ENCODE peak calls at places on chromosome 19, in four cellular contexts. F is omental fat pad, M is bronchial epithelial cell, P is T-helper 1 cell. W is an unnamed sample.
A peak's percentile ranks its signal among the peaks of the same experiment; 100 is the strongest.

GRCh38 chr19:27966390-27966816 is 1246.5 kb downstream of the UQCRFS1 start:
- DNase-seq in P (no peak), F (no peak), M (peak; percentile 7), W (no peak)

GRCh38 chr19:4059931-4060620 is 6.6 kb downstream of the ZBTB7A start:
- DNase-seq in F (no peak), M (peak; percentile 62), P (peak; percentile 48), W (no peak)

GRCh38 chr19:17720487-17720839 is 1.2 kb downstream of the MAP1S start:
- DNase-seq in P (no peak), F (no peak), M (no peak), W (no peak)

GRCh38 chr19:1098177-1099051 is 3.2 kb upstream of the POLR2E start:
- DNase-seq in F (no peak), P (no peak), M (peak; percentile 72), W (no peak)

GRCh38 chr19:9865732-9866627 is 30.9 kb downstream of the PIN1 start:
- DNase-seq in M (no peak), P (no peak), F (no peak), W (no peak)

GRCh38 chr19:10552596-10553053 is 8.9 kb downstream of the ATG4D start:
- DNase-seq in F (no peak), P (no peak), M (no peak), W (no peak)

GRCh38 chr19:45059258-45059965 is 16.9 kb downstream of the ZNF296 start:
- DNase-seq in M (peak; percentile 73), P (peak; percentile 79), F (peak; percentile 89), W (no peak)

GRCh38 chr19:32416749-32417469 is 11.3 kb downstream of the DPY19L3 start:
- DNase-seq in M (no peak), F (no peak), P (no peak), W (no peak)

GRCh38 chr19:43465468-43466120 is at the start of gene LYPD3:
- DNase-seq in M (peak; percentile 90), F (no peak), P (no peak), W (peak; percentile 66)

GRCh38 chr19:41351339-41352245 is 2.1 kb downstream of the TGFB1 start:
- DNase-seq in P (peak; percentile 84), F (peak; percentile 58), M (peak; percentile 55), W (no peak)

GRCh38 chr19:41957838-41958366 is 1.2 kb downstream of the RABAC1 start:
- DNase-seq in P (no peak), F (no peak), M (peak; percentile 81), W (peak; percentile 56)

GRCh38 chr19:18418034-18418724 is 1.0 kb upstream of the SSBP4 start:
- DNase-seq in P (no peak), F (no peak), M (no peak), W (no peak)

GRCh38 chr19:6021878-6022569 is 44.1 kb upstream of the RANBP3 start:
- DNase-seq in M (peak; percentile 58), F (peak; percentile 69), P (peak; percentile 65), W (no peak)

GRCh38 chr19:10749435-10750384 is 31.8 kb downstream of the DNM2 start:
- DNase-seq in F (no peak), M (no peak), P (no peak), W (no peak)

GRCh38 chr19:30682576-30683536 is 310.7 kb downstream of the ZNF536 start:
- DNase-seq in M (peak; percentile 44), P (peak; percentile 24), F (peak; percentile 74), W (peak; percentile 22)

GRCh38 chr19:4057913-4058695 is 8.6 kb downstream of the ZBTB7A start:
- DNase-seq in P (no peak), F (peak; percentile 79), M (peak; percentile 77), W (no peak)

GRCh38 chr19:19568802-19569756 is 31.0 kb downstream of the CILP2 start:
- DNase-seq in M (peak; percentile 3), P (no peak), F (no peak), W (peak; percentile 22)

GRCh38 chr19:51318687-51319675 is 7.5 kb downstream of the IGLON5 start:
- DNase-seq in M (no peak), F (no peak), P (no peak), W (no peak)

GRCh38 chr19:31533114-31533513 is 183.9 kb upstream of the TSHZ3 start:
- DNase-seq in M (no peak), P (no peak), F (no peak), W (no peak)

W was measured in epithelial cell of prostate.